ENCODE peak calls at places on chromosome 19, in five cellular contexts. A, W, S, L and J are unnamed samples.

GRCh38 chr19:13164370-13165090 is 14.3 kb downstream of the IER2 start:
- DNase-seq in A (peak; percentile 79), W (peak; percentile 61), S (peak; percentile 86), L (peak; percentile 72), J (peak; percentile 91)

GRCh38 chr19:45747513-45747912 is 14.3 kb downstream of the MEIOSIN start:
- DNase-seq in A (no peak), W (no peak), S (no peak), L (no peak), J (no peak)

GRCh38 chr19:33905473-33905936 is 108.8 kb downstream of the KCTD15 start:
- DNase-seq in A (peak; percentile 35), W (no peak), S (no peak), L (no peak), J (peak; percentile 65)

GRCh38 chr19:14061081-14061749 is 661 bp downstream of the PALM3 start:
- DNase-seq in A (no peak), W (no peak), S (no peak), L (no peak), J (no peak)

GRCh38 chr19:4861147-4861546 is 6.3 kb downstream of the PLIN3 start:
- DNase-seq in A (no peak), W (no peak), S (no peak), L (no peak), J (no peak)

GRCh38 chr19:571127-571974 is 1.0 kb upstream of the BSG start:
- DNase-seq in A (no peak), W (peak; percentile 35), S (peak; percentile 85), L (no peak), J (no peak)

GRCh38 chr19:42555317-42555716 is 27.0 kb upstream of the CEACAM1 start:
- DNase-seq in A (peak; percentile 22), W (no peak), S (peak; percentile 55), L (no peak), J (no peak)

GRCh38 chr19:58559275-58560006 is 1.0 kb upstream of the UBE2M start:
- DNase-seq in A (peak; percentile 90), W (peak; percentile 89), S (peak; percentile 95), L (peak; percentile 97), J (peak; percentile 93)

GRCh38 chr19:47890865-47891621 is 4.9 kb upstream of the SULT2A1 start:
- DNase-seq in A (no peak), W (no peak), S (no peak), L (no peak), J (no peak)

GRCh38 chr19:46639356-46640061 is 3.5 kb upstream of the GNG8 start:
- DNase-seq in A (peak; percentile 64), W (peak; percentile 58), S (peak; percentile 35), L (no peak), J (peak; percentile 77)

GRCh38 chr19:47742636-47743035 is 2.7 kb upstream of the NOP53 start:
- DNase-seq in A (no peak), W (no peak), S (no peak), L (peak; percentile 75), J (no peak)

GRCh38 chr19:7909471-7910067 is 5.1 kb upstream of the TGFBR3L start:
- DNase-seq in A (no peak), W (no peak), S (no peak), L (peak; percentile 61), J (no peak)

GRCh38 chr19:49916839-49917733 is 11.9 kb upstream of the ATF5 start:
- DNase-seq in A (no peak), W (no peak), S (no peak), L (no peak), J (no peak)

GRCh38 chr19:16830679-16831078 is 1.5 kb downstream of the SIN3B start:
- DNase-seq in A (no peak), W (peak; percentile 40), S (no peak), L (no peak), J (no peak)

GRCh38 chr19:45234089-45234869 is 10.9 kb downstream of the EXOC3L2 start:
- DNase-seq in A (no peak), W (no peak), S (no peak), L (no peak), J (no peak)

GRCh38 chr19:48739835-48740704 is at the start of gene RASIP1:
- DNase-seq in A (peak; percentile 73), W (no peak), S (no peak), L (no peak), J (peak; percentile 84)

GRCh38 chr19:47417107-47417745 is 2.1 kb downstream of the MEIS3 start:
- DNase-seq in A (no peak), W (no peak), S (no peak), L (no peak), J (no peak)

GRCh38 chr19:49425922-49426592 is 869 bp downstream of the GFY start:
- DNase-seq in A (no peak), W (no peak), S (peak; percentile 88), L (no peak), J (no peak)

GRCh38 chr19:40704491-40705361 is 12.0 kb downstream of the COQ8B start:
- DNase-seq in A (no peak), W (no peak), S (no peak), L (no peak), J (no peak)

GRCh38 chr19:40703029-40703755 is 12.7 kb upstream of the NUMBL start:
- DNase-seq in A (no peak), W (no peak), S (no peak), L (no peak), J (no peak)

GRCh38 chr19:40701758-40702157 is 11.3 kb upstream of the NUMBL start:
- DNase-seq in A (no peak), W (no peak), S (no peak), L (no peak), J (no peak)

GRCh38 chr19:40700083-40700482 is 9.6 kb upstream of the NUMBL start:
- DNase-seq in A (no peak), W (no peak), S (no peak), L (no peak), J (no peak)

DNA sequence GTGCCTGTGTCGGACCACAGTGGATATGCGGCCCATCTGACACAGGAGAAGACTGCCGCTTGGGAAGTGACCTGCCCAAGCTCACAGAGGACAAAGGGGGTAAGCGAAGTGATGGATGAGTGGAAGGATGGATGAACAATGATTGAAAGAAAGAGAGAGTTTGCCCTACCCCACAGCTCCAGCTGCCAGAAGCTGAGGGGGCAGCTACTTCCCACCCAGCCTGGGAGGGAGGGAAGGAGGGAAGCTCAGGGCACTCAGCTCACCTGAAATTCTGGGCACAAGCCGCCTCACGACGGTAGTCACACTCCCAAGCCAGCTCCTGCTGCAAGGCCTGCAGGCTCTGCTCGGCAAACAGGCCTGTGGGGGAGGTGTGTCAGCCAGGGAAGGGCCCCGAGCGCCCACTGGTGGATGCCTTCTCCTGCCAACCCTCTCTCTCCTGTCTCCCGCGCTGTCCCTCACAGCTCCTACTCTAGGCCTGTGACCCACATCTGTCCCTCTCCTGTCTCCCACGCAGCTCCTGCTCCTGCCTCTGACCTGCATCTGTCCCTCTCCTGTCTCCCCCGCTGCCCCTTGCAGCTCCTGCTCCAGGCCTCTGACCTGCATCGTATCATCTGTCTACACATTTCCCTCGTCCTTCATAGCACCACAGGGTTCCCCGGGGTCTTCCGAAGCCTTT is 12.0 kb upstream of the NUMBL start:
- DNase-seq in A (peak; percentile 59), W (no peak), S (peak; percentile 91), L (no peak), J (no peak)
- TF ChIP-seq CTCF in A (peak; percentile 40), W (peak; percentile 51), S (peak; percentile 98), L (no peak), J (peak; percentile 13)

GRCh38 chr19:29524912-29525870 is 603 bp upstream of the VSTM2B start:
- DNase-seq in A (no peak), W (no peak), S (no peak), L (no peak), J (no peak)

GRCh38 chr19:29525901-29526729 is at the start of gene VSTM2B:
- DNase-seq in A (no peak), W (no peak), S (no peak), L (no peak), J (no peak)

GRCh38 chr19:29524201-29524911 is 1.4 kb upstream of the VSTM2B start:
- DNase-seq in A (no peak), W (no peak), S (no peak), L (no peak), J (peak; percentile 16)

GRCh38 chr19:29521291-29522075 is 4.3 kb upstream of the VSTM2B start:
- DNase-seq in A (no peak), W (no peak), S (no peak), L (no peak), J (no peak)

DNA sequence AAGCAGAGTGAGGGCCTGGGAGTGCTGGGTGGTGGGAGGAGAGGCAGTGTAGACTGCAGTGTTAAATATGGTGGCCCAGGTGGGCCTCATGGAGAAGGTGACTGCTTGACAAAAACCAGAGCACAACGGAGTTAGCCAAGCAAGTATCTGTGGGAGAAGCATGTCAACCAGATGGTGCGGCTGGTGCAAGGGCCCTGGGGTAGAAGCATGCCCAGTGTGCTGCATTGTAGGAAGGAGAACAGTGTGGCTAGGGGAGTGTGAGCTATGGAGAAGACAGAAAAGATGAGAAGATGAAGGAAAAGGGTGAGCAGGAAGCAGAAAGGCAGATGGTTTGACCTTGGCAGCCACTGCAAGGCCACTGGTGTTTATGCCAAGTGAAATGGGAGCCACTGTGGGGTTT is 2.2 kb upstream of the VSTM2B start:
- DNase-seq in A (no peak), W (no peak), S (no peak), L (no peak), J (no peak)
- H3K4me3 ChIP-seq in A (no peak overlapping the region), W (no peak overlapping the region), S (no peak overlapping the region), L (no peak overlapping the region), J (no peak overlapping the region)

GRCh38 chr19:6739390-6739883 is at the start of gene TRIP10:
- DNase-seq in A (peak; percentile 90), W (peak; percentile 72), S (peak; percentile 70), L (peak; percentile 93), J (peak; percentile 95)

GRCh38 chr19:6737284-6737872 is at the start of gene GPR108:
- DNase-seq in A (peak; percentile 99), W (peak; percentile 100), S (peak; percentile 99), L (peak; percentile 100), J (peak; percentile 100)

GRCh38 chr19:6739884-6740588 is 556 bp downstream of the TRIP10 start:
- DNase-seq in A (peak; percentile 63), W (no peak), S (peak; percentile 37), L (no peak), J (peak; percentile 67)

GRCh38 chr19:6737873-6738725 is 719 bp upstream of the GPR108 start:
- DNase-seq in A (peak; percentile 87), W (peak; percentile 80), S (peak; percentile 83), L (peak; percentile 92), J (peak; percentile 82)

GRCh38 chr19:6738726-6739389 is 622 bp upstream of the TRIP10 start:
- DNase-seq in A (peak; percentile 62), W (peak; percentile 8), S (peak; percentile 87), L (peak; percentile 84), J (no peak)
- TF ChIP-seq CTCF in A (no peak), W (no peak), S (no peak), L (no peak), J (peak; percentile 0)

GRCh38 chr19:39832341-39833083 is 1.4 kb downstream of the DYRK1B start:
- DNase-seq in A (no peak), W (no peak), S (no peak), L (no peak), J (no peak)
- H3K4me3 ChIP-seq in A (peak overlapping the region; percentile 88), W (peak overlapping the region; percentile 78), S (peak overlapping the region; percentile 89), L (peak overlapping the region; percentile 88), J (peak overlapping the region; percentile 84)

GRCh38 chr19:29677001-29677781 is 11.9 kb downstream of the PLEKHF1 start:
- DNase-seq in A (no peak), W (no peak), S (no peak), L (peak; percentile 64), J (no peak)
- TF ChIP-seq CTCF in A (no peak), W (no peak), S (no peak), L (no peak), J (peak; percentile 11)